ENCODE peak calls at places on chromosomes 6 and 20, in five cellular contexts. W is T1000, X is cardiac muscle cell, E is EL, Z is fibroblast of the aortic adventitia. Q is an unnamed sample.

GRCh38 chr20:51236396-51236795 is 213.5 kb upstream of the KCNG1 start:
- DNase-seq in Z (no peak), X (no peak), W (no peak), E (no peak), Q (no peak)

GRCh38 chr20:39876974-39877615 is 811.9 kb downstream of the MAFB start:
- DNase-seq in X (no peak), E (peak), W (no peak), Z (no peak), Q (no peak)

GRCh38 chr6:3808759-3809514 is 40.2 kb upstream of the FAM50B start:
- DNase-seq in W (peak), Z (peak), X (no peak), E (peak), Q (no peak)

GRCh38 chr6:257774-258173 is 34.5 kb upstream of the DUSP22 start:
- DNase-seq in Z (no peak), W (no peak), X (no peak), E (no peak), Q (no peak)

GRCh38 chr20:25057234-25058050 is 497 bp downstream of the ACSS1 start:
- DNase-seq in E (peak), W (no peak), X (peak), Z (peak), Q (peak)

GRCh38 chr6:215335-216034 is 76.8 kb upstream of the DUSP22 start:
- DNase-seq in E (peak), Z (peak), W (no peak), X (no peak), Q (peak)

GRCh38 chr20:34632870-34633452 is 43.9 kb downstream of the PIGU start:
- DNase-seq in Z (no peak), E (no peak), X (no peak), W (no peak), Q (no peak)

GRCh38 chr6:159043986-159044385 is 805 bp downstream of the TAGAP start:
- DNase-seq in E (no peak), Z (no peak), X (no peak), W (no peak), Q (peak)

GRCh38 chr20:60199866-60200265 is 241.6 kb downstream of the CDH26 start:
- DNase-seq in Z (no peak), X (no peak), E (no peak), W (no peak), Q (no peak)

GRCh38 chr6:44094403-44095242 is 32.6 kb downstream of the MRPL14 start:
- DNase-seq in W (no peak), X (no peak), Z (no peak), E (no peak), Q (no peak)

GRCh38 chr20:17615645-17616479 is 46.0 kb downstream of the DSTN start:
- DNase-seq in Z (no peak), X (no peak), W (no peak), E (no peak), Q (no peak)

GRCh38 chr6:10481101-10481500 is 40.0 kb upstream of the GCNT2 start:
- DNase-seq in X (no peak), W (no peak), Z (no peak), E (peak), Q (no peak)

GRCh38 chr6:71028877-71029252 is 72.0 kb upstream of the B3GAT2 start:
- DNase-seq in E (no peak), Z (no peak), W (no peak), X (no peak), Q (no peak)

GRCh38 chr6:73710470-73710869 is 14.5 kb downstream of the CD109 start:
- DNase-seq in X (no peak), W (no peak), E (peak), Z (peak), Q (no peak)

GRCh38 chr6:170048615-170049256 is 242.1 kb downstream of the DLL1 start:
- DNase-seq in W (no peak), Z (no peak), E (peak), X (no peak), Q (no peak)

GRCh38 chr6:39707962-39708683 is 17.1 kb downstream of the KIF6 start:
- DNase-seq in W (no peak), E (no peak), Z (no peak), X (no peak), Q (no peak)

GRCh38 chr6:92827104-92827503 is 592.3 kb downstream of the EPHA7 start:
- DNase-seq in Z (no peak), W (no peak), E (no peak), X (no peak), Q (no peak)

GRCh38 chr6:155248021-155249001 is 15.5 kb upstream of the CLDN20 start:
- DNase-seq in W (peak), E (peak), Z (peak), X (peak), Q (peak)

GRCh38 chr6:169556758-169557505 is 144.9 kb downstream of the WDR27 start:
- DNase-seq in X (no peak), Z (no peak), E (no peak), W (no peak), Q (peak)

GRCh38 chr6:150712502-150713252 is 113.0 kb downstream of the PLEKHG1 start:
- DNase-seq in E (no peak), X (no peak), Z (no peak), W (no peak), Q (no peak)

Q was measured in Karpas-422.